ENCODE peak calls at places on chromosomes 11 and 22, in nine cellular contexts. P, V, X, U, H, I, O, C and T are unnamed samples.

GRCh38 chr22:36117053-36117554 is 43.5 kb downstream of the APOL3 start:
- DNase-seq in I (no peak), U (no peak), O (no peak), P (no peak), H (no peak), X (no peak), V (no peak), C (no peak), T (no peak)

GRCh38 chr11:118608268-118609214 is 1.1 kb downstream of the PHLDB1 start:
- DNase-seq in H (peak), C (peak), X (peak), O (peak), I (peak), U (peak), P (peak), V (peak), T (peak)

GRCh38 chr11:121452609-121453150 is at the start of gene SORL1-AS1:
- DNase-seq in X (no peak), I (peak), U (no peak), H (no peak), P (peak), V (peak), C (no peak), O (no peak), T (no peak)

GRCh38 chr11:128336203-128336602 is 251.2 kb downstream of the ETS1 start:
- DNase-seq in V (no peak), U (peak), X (peak), C (peak), I (peak), P (no peak), H (peak), O (peak), T (peak)

GRCh38 chr22:39012525-39013516 is 1.2 kb upstream of the APOBEC3C start:
- DNase-seq in U (no peak), C (no peak), V (no peak), X (no peak), I (no peak), P (no peak), H (no peak), O (no peak), T (no peak)

GRCh38 chr11:106208795-106209194 is 131.3 kb downstream of the AASDHPPT start:
- DNase-seq in H (no peak), C (no peak), P (no peak), O (no peak), V (no peak), X (no peak), I (no peak), U (no peak), T (no peak)

GRCh38 chr22:32796865-32797573 is 4.5 kb upstream of the TIMP3 start:
- DNase-seq in I (peak), P (no peak), U (peak), O (peak), X (peak), H (peak), C (peak), V (peak), T (peak)

GRCh38 chr11:60625262-60625661 is 74.2 kb upstream of the MS4A8 start:
- DNase-seq in C (peak), I (peak), P (no peak), V (no peak), U (peak), X (peak), H (peak), O (peak), T (peak)

GRCh38 chr11:6413791-6414231 is 5.1 kb downstream of the APBB1 start:
- DNase-seq in O (no peak), X (no peak), H (no peak), I (no peak), C (peak), P (no peak), U (no peak), V (peak), T (no peak)

GRCh38 chr11:69521461-69521860 is 40.0 kb downstream of the LINC01488 start:
- DNase-seq in I (no peak), P (no peak), H (no peak), C (no peak), V (no peak), O (no peak), U (no peak), X (no peak), T (no peak)